ENCODE peak calls at places on chromosomes 16 and 17, in six cellular contexts. S is CD8-positive, alpha-beta memory T cell; F is IMR-90; I is activated T-helper 9 cell treated with anti-CD3 and anti-CD28 coated beads, Interleukin-2, amount 50 U/mL, for 16 hours; P is BJ; G is mesothelial cell of epicardium. V is an unnamed sample.

GRCh38 chr17:37025847-37026533 is 77.2 kb downstream of the AATF start:
- DNase-seq in F (no peak), S (no peak), G (no peak), I (no peak), P (no peak), V (no peak)

GRCh38 chr17:81578038-81578441 is 25.9 kb upstream of the FAAP100 start:
- DNase-seq in P (no peak), S (no peak), F (peak; percentile 31), I (no peak), G (no peak), V (no peak)

GRCh38 chr16:85479972-85480726 is 133.0 kb upstream of the GSE1 start:
- DNase-seq in P (no peak), F (no peak), I (no peak), S (peak; percentile 53), G (no peak), V (no peak)

GRCh38 chr16:13436641-13437423 is 483.1 kb upstream of the ERCC4 start:
- DNase-seq in P (no peak), S (no peak), G (no peak), F (no peak), I (no peak), V (no peak)

GRCh38 chr16:83744521-83744981 is 63.2 kb upstream of the HSBP1 start:
- DNase-seq in P (peak; percentile 6), I (no peak), F (peak; percentile 7), S (no peak), G (no peak), V (no peak)

GRCh38 chr17:82874011-82874835 is 34.4 kb upstream of the ZNF750 start:
- DNase-seq in G (no peak), S (peak; percentile 29), F (no peak), I (no peak), P (no peak), V (no peak)

GRCh38 chr17:82854226-82854625 is 14.4 kb upstream of the ZNF750 start:
- DNase-seq in S (no peak), F (no peak), I (no peak), P (no peak), G (no peak), V (no peak)

GRCh38 chr16:84033251-84034195 is 9.1 kb downstream of the SLC38A8 start:
- DNase-seq in G (no peak), I (no peak), P (no peak), F (no peak), S (no peak), V (no peak)

GRCh38 chr16:71328151-71328550 is 30.4 kb upstream of the CALB2 start:
- DNase-seq in P (no peak), F (no peak), G (no peak), I (no peak), S (no peak), V (no peak)

GRCh38 chr16:2085669-2086068 is 37.9 kb downstream of the TSC2 start:
- DNase-seq in F (no peak), I (no peak), S (no peak), G (no peak), P (no peak), V (no peak)

GRCh38 chr16:86016201-86016965 is 117.4 kb downstream of the IRF8 start:
- DNase-seq in G (peak; percentile 52), F (peak; percentile 70), P (no peak), I (peak; percentile 8), S (no peak), V (no peak)

GRCh38 chr16:88568710-88569613 is 1.2 kb upstream of the ZC3H18 start:
- DNase-seq in F (no peak), S (no peak), G (no peak), I (no peak), P (no peak), V (no peak)

GRCh38 chr16:9567674-9568073 is 476.2 kb downstream of the HAPSTR1 start:
- DNase-seq in I (no peak), F (no peak), G (no peak), P (no peak), S (no peak), V (peak; percentile 10)

GRCh38 chr17:82679586-82680465 is 18.7 kb downstream of the RAB40B start:
- DNase-seq in G (no peak), F (no peak), I (no peak), S (no peak), P (no peak), V (no peak)

GRCh38 chr17:3585826-3586225 is 23.4 kb downstream of the TRPV1 start:
- DNase-seq in P (no peak), F (no peak), G (no peak), I (no peak), S (peak; percentile 42), V (no peak)

GRCh38 chr16:73092236-73092781 is 44.4 kb upstream of the ZFHX3 start:
- DNase-seq in I (no peak), G (no peak), S (no peak), F (no peak), P (no peak), V (no peak)

GRCh38 chr16:66717112-66717675 is 20.7 kb upstream of the CMTM4 start:
- DNase-seq in G (peak; percentile 39), P (no peak), F (peak; percentile 88), I (no peak), S (no peak), V (no peak)

GRCh38 chr17:38557395-38557794 is 48.4 kb downstream of the SRCIN1 start:
- DNase-seq in G (no peak), F (no peak), S (no peak), P (no peak), I (no peak), V (no peak)

GRCh38 chr17:75765981-75766380 is 989 bp upstream of the GALK1 start:
- DNase-seq in P (no peak), I (no peak), G (no peak), S (no peak), F (no peak), V (no peak)

GRCh38 chr16:56576585-56577299 is 11.9 kb downstream of the MT4 start:
- DNase-seq in G (peak; percentile 54), S (peak; percentile 90), I (peak; percentile 69), P (no peak), F (peak; percentile 47), V (peak; percentile 20)